ENCODE peak calls at places on chromosomes 4 and X, in eight cellular contexts. I is ovary; L is GM23248; N is left ventricle myocardium inferior; S is CD8-positive, alpha-beta T cell; M is testis; K is adrenal gland; C is ascending aorta. U is an unnamed sample. For H3K9me3 and H3K36me3, the result is how much of the 10 kb centered on the place peaks cover.

GRCh38 chr4:161714022-161714751 is 449.6 kb downstream of the FSTL5 start:
- DNase-seq in I (no peak), L (peak), N (no peak), S (no peak), M (no peak), K (no peak), C (no peak), U (no peak)

GRCh38 chr4:154485127-154485773 is 6.3 kb downstream of the DCHS2 start:
- DNase-seq in I (no peak), L (no peak), N (no peak), S (no peak), M (no peak), K (no peak), C (no peak), U (no peak)

GRCh38 chr4:123528501-123529277 is 132.1 kb downstream of the SPRY1 start:
- DNase-seq in I (no peak), L (no peak), N (no peak), S (no peak), M (no peak), K (no peak), C (no peak), U (no peak)

GRCh38 chr4:82457266-82457665 is 26.9 kb downstream of the ENOPH1 start:
- DNase-seq in I (no peak), L (no peak), N (no peak), S (no peak), M (no peak), K (no peak), C (no peak), U (no peak)

GRCh38 chr4:149993030-149993429 is 85.2 kb upstream of the DCLK2 start:
- DNase-seq in I (no peak), L (no peak), N (no peak), S (no peak), M (no peak), K (no peak), C (no peak), U (no peak)

GRCh38 chr4:124199185-124199584 is 513.3 kb downstream of the ANKRD50 start:
- DNase-seq in I (no peak), L (no peak), N (no peak), S (no peak), M (no peak), K (no peak), C (no peak), U (no peak)

GRCh38 chrX:52563105-52563504 is 46.2 kb upstream of the XAGE1B start:
- DNase-seq in I (no peak), L (no peak), N (no peak), S (no peak), M (no peak), K (no peak), C (no peak), U (no peak)

GRCh38 chrX:118251251-118251650 is 94.7 kb upstream of the WDR44 start:
- DNase-seq in I (no peak), L (peak), N (no peak), S (no peak), M (peak), K (no peak), C (no peak), U (no peak)

GRCh38 chr4:38857354-38858096 is 908 bp upstream of the TLR6 start:
- DNase-seq in I (peak), L (peak), N (peak), S (no peak), M (no peak), K (peak), C (no peak), U (no peak)

GRCh38 chr4:173501592-173502150 is 28.4 kb downstream of the HAND2 start:
- DNase-seq in I (no peak), L (no peak), N (no peak), S (no peak), M (no peak), K (no peak), C (no peak), U (no peak)

GRCh38 chr4:182600093-182600492 is 317.1 kb downstream of the DCTD start:
- DNase-seq in I (no peak), L (no peak), N (no peak), S (no peak), M (no peak), K (no peak), C (no peak), U (no peak)

GRCh38 chrX:2450681-2451080 is 50.1 kb downstream of the DHRSX start:
- DNase-seq in I (no peak), L (no peak), N (no peak), S (no peak), M (no peak), K (no peak), C (no peak), U (no peak)

GRCh38 chrX:2449135-2449886 is 51.5 kb downstream of the DHRSX start:
- DNase-seq in I (no peak), L (no peak), N (no peak), S (no peak), M (no peak), K (no peak), C (no peak), U (no peak)

GRCh38 chrX:2445662-2446623 is 54.8 kb downstream of the DHRSX start:
- DNase-seq in I (no peak), L (no peak), N (no peak), S (no peak), M (peak), K (no peak), C (no peak), U (no peak)

GRCh38 chrX:2446815-2447214 is 54.0 kb downstream of the DHRSX start:
- DNase-seq in I (no peak), L (no peak), N (no peak), S (no peak), M (peak), K (no peak), C (no peak), U (no peak)

DNA sequence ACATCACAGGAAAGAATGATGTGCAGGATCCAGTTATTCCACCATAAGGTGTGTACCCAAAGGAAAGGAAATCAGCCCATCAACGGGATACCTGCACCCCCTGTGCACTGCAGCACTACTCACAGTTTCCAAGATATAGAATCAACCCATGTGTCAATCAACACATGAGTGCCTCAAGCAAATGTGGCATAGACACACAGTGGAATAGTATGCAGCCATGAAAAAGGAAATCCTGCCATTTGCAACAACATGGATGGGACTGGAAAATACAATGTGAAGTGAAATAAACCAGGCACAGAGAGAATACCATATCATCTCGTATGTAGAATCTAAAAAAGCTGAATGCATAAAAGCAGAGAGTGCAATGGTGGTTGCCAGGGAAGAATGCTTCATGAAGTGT is 53.3 kb downstream of the DHRSX start:
- DNase-seq in I (no peak), L (no peak), N (no peak), S (no peak), M (no peak), K (no peak), C (no peak), U (no peak)
- H3K9me3 ChIP-seq in I (under half), L (under half), N (under half), S (under half), M (under half), K (under half), C (under half), U (under half)

GRCh38 chr4:165726831-165727230 is 146.2 kb upstream of the TLL1 start:
- DNase-seq in I (no peak), L (no peak), N (no peak), S (no peak), M (no peak), K (no peak), C (no peak), U (no peak)
- H3K36me3 ChIP-seq in I (under half), L (under half), N (under half), S (under half), M (under half), K (under half), C (under half), U (under half)

GRCh38 chr4:76325072-76325471 is 18.5 kb downstream of the STBD1 start:
- DNase-seq in I (no peak), L (no peak), N (no peak), S (no peak), M (no peak), K (no peak), C (no peak), U (no peak)

DNA sequence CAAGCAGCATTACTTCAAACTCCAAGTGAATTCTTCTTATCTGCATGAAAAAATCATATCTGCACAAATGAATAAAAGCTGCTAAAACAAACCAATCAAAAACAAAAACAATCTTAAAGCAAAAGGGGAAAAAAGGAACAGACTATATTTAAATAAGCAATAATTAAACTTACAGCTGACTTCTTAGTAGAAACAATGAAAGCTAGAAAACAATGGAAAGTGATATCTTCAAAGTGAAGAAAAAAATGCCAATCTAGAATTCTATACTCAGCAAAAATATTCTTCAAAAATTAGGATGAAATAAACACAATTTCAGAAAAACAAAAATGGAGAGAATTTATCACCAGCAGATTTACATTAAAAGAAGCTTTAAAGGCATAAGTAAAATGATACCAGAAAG is 20.0 kb downstream of the STBD1 start:
- DNase-seq in I (no peak), L (no peak), N (no peak), S (no peak), M (no peak), K (no peak), C (no peak), U (no peak)
- H3K9me3 ChIP-seq in I (under half), L (under half), N (under half), S (under half), M (under half), K (under half), C (under half), U (under half)

GRCh38 chrX:49249071-49249470 is 13.8 kb downstream of the CCDC22 start:
- DNase-seq in I (no peak), L (no peak), N (no peak), S (no peak), M (no peak), K (no peak), C (no peak), U (no peak)
- H3K36me3 ChIP-seq in I (under half), L (under half), N (under half), S (under half), M (under half), K (under half), C (under half), U (under half)

GRCh38 chr4:156517546-156517945 is 454.1 kb downstream of the PDGFC start:
- DNase-seq in I (no peak), L (no peak), N (no peak), S (no peak), M (no peak), K (no peak), C (no peak), U (no peak)
- H3K9me3 ChIP-seq in I (under half), L (under half), N (under half), S (under half), M (under half), K (under half), C (under half), U (under half)

GRCh38 chr4:893276-893994 is 38.7 kb downstream of the GAK start:
- DNase-seq in I (no peak), L (no peak), N (no peak), S (no peak), M (no peak), K (no peak), C (no peak), U (no peak)
- H3K36me3 ChIP-seq in I (under half), L (under half), N (half or more), S (under half), M (under half), K (half or more), C (half or more), U (under half)

GRCh38 chr4:177237291-177237690 is 72.4 kb upstream of the NEIL3 start:
- DNase-seq in I (no peak), L (no peak), N (no peak), S (no peak), M (no peak), K (no peak), C (no peak), U (no peak)
- H3K9me3 ChIP-seq in I (under half), L (under half), N (under half), S (under half), M (under half), K (under half), C (under half), U (under half)

U was measured in HAP-1.